ENCODE peak calls at places on chromosomes 7 and 10, in nine cellular contexts. B is stimulated activated effector memory CD8-positive, alpha-beta T cell treated with anti-CD3 and anti-CD28 coated beads, Interleukin-12 subunit alpha, Interleukin-12 subunit beta, amount 100 ng/mL, for 72 hours; G is HCT116; U is sciatic nerve; P is psoas muscle; Z is heart left ventricle; R is RWPE2; X is A549; E is CD8-positive, alpha-beta T cell. V is an unnamed sample.

GRCh38 chr7:149753370-149754233 is 19.8 kb downstream of the ZNF467 start:
- ATAC-seq in Z (no peak), B (no peak), X (peak; percentile 87), R (peak; percentile 62), E (no peak), G (peak; percentile 95), U (peak; percentile 50), P (peak; percentile 45), V (no peak)

GRCh38 chr7:80532153-80532552 is 20.3 kb upstream of the GNAT3 start:
- ATAC-seq in E (no peak), P (no peak), G (no peak), Z (no peak), B (no peak), U (no peak), X (no peak), R (no peak), V (no peak)

GRCh38 chr7:92058899-92059298 is 75.4 kb downstream of the CYP51A1 start:
- ATAC-seq in X (no peak), Z (no peak), E (no peak), P (no peak), B (no peak), G (no peak), R (no peak), U (no peak), V (no peak)

GRCh38 chr10:117944676-117945447 is 101.9 kb downstream of the RAB11FIP2 start:
- ATAC-seq in U (no peak), E (no peak), Z (no peak), X (no peak), G (no peak), R (no peak), P (no peak), B (peak; percentile 48), V (no peak)

GRCh38 chr7:71034243-71034642 is 97.7 kb upstream of the GALNT17 start:
- ATAC-seq in B (no peak), G (no peak), E (no peak), R (no peak), P (no peak), X (no peak), U (no peak), Z (no peak), V (no peak)

GRCh38 chr7:41134242-41134872 is 568.5 kb downstream of the INHBA start:
- ATAC-seq in Z (no peak), G (no peak), R (peak; percentile 92), X (no peak), B (peak; percentile 31), E (no peak), P (no peak), U (no peak), V (peak; percentile 67)

GRCh38 chr10:26475448-26475847 is 37.3 kb downstream of the APBB1IP start:
- ATAC-seq in X (no peak), E (peak; percentile 9), R (no peak), G (no peak), P (no peak), Z (no peak), B (peak; percentile 20), U (no peak), V (no peak)

GRCh38 chr7:13198741-13199140 is 511.3 kb downstream of the ARL4A start:
- ATAC-seq in U (no peak), B (no peak), Z (no peak), R (no peak), E (no peak), G (no peak), P (no peak), X (no peak), V (no peak)

GRCh38 chr10:3652886-3653285 is 132.1 kb downstream of the KLF6 start:
- ATAC-seq in X (no peak), B (peak; percentile 70), Z (no peak), E (no peak), U (peak; percentile 71), P (no peak), R (no peak), G (no peak), V (no peak)

V was measured in esophagus mucosa.